ENCODE peak calls at places on chromosomes 2 and 18, in five cellular contexts. D, M, H, E and U are unnamed samples.

GRCh38 chr2:207565736-207566135 is 36.0 kb downstream of the CREB1 start:
- DNase-seq in D (no peak), M (no peak), H (no peak), E (no peak), U (no peak)

GRCh38 chr2:7014201-7014640 is 97.0 kb downstream of the RNF144A start:
- DNase-seq in D (no peak), M (no peak), H (peak; percentile 62), E (peak; percentile 44), U (no peak)

GRCh38 chr2:84849271-84849952 is 31.5 kb downstream of the TRABD2A start:
- DNase-seq in D (no peak), M (no peak), H (peak; percentile 97), E (no peak), U (peak; percentile 66)

GRCh38 chr2:15198051-15198450 is 363.1 kb downstream of the NBAS start:
- DNase-seq in D (no peak), M (no peak), H (no peak), E (no peak), U (no peak)

GRCh38 chr18:24271381-24272331 is 126.0 kb downstream of the OSBPL1A start:
- DNase-seq in D (peak; percentile 65), M (peak; percentile 90), H (peak; percentile 36), E (peak; percentile 78), U (peak; percentile 43)

GRCh38 chr2:39091535-39091934 is 29.3 kb downstream of the SOS1 start:
- DNase-seq in D (no peak), M (no peak), H (no peak), E (no peak), U (no peak)

GRCh38 chr2:70043252-70043875 is 43.9 kb upstream of the PCBP1 start:
- DNase-seq in D (no peak), M (peak; percentile 72), H (no peak), E (no peak), U (no peak)

GRCh38 chr2:124264496-124265160 is 239.5 kb downstream of the CNTNAP5 start:
- DNase-seq in D (no peak), M (no peak), H (no peak), E (peak; percentile 10), U (no peak)

GRCh38 chr2:157413342-157414035 is 30.4 kb downstream of the CYTIP start:
- DNase-seq in D (no peak), M (no peak), H (no peak), E (no peak), U (no peak)

GRCh38 chr2:120748310-120748709 is 12.6 kb downstream of the GLI2 start:
- DNase-seq in D (no peak), M (no peak), H (no peak), E (no peak), U (no peak)

GRCh38 chr2:138421971-138422335 is 79.6 kb upstream of the SPOPL start:
- DNase-seq in D (no peak), M (no peak), H (no peak), E (peak; percentile 70), U (no peak)

GRCh38 chr2:217099561-217099960 is 239.7 kb upstream of the TNP1 start:
- DNase-seq in D (no peak), M (no peak), H (no peak), E (peak; percentile 44), U (no peak)

GRCh38 chr2:101790416-101790815 is 92.9 kb downstream of the MAP4K4 start:
- DNase-seq in D (no peak), M (no peak), H (no peak), E (peak; percentile 56), U (no peak)

GRCh38 chr2:151907933-151908882 is 80.0 kb upstream of the ARL5A start:
- DNase-seq in D (no peak), M (no peak), H (no peak), E (peak; percentile 8), U (no peak)

GRCh38 chr18:9631814-9632496 is 17.6 kb upstream of the PPP4R1 start:
- DNase-seq in D (no peak), M (no peak), H (no peak), E (peak; percentile 88), U (no peak)

GRCh38 chr2:17962874-17963273 is 84.4 kb downstream of the KCNS3 start:
- DNase-seq in D (no peak), M (no peak), H (no peak), E (no peak), U (no peak)

GRCh38 chr2:174025271-174026121 is 60.3 kb upstream of the SP3 start:
- DNase-seq in D (no peak), M (peak; percentile 78), H (no peak), E (peak; percentile 97), U (no peak)